ENCODE peak calls at places on chromosomes 4 and X, in eight cellular contexts. I, U, L, N, C, Q, X and S are unnamed samples.

GRCh38 chr4:91914176-91914804 is 389.5 kb upstream of the GRID2 start:
- DNase-seq in I (no peak), U (no peak), L (no peak), N (no peak), C (no peak), Q (no peak), X (no peak), S (no peak)

GRCh38 chrX:126063984-126064383 is 102.1 kb downstream of the DCAF12L2 start:
- DNase-seq in I (no peak), U (no peak), L (no peak), N (no peak), C (no peak), Q (no peak), X (no peak), S (no peak)

GRCh38 chr4:31461425-31461824 is 741.3 kb downstream of the PCDH7 start:
- DNase-seq in I (peak), U (peak), L (no peak), N (no peak), C (no peak), Q (no peak), X (no peak), S (no peak)

GRCh38 chr4:40455340-40455902 is 120.3 kb downstream of the CHRNA9 start:
- DNase-seq in I (peak), U (no peak), L (no peak), N (no peak), C (no peak), Q (no peak), X (no peak), S (no peak)

GRCh38 chr4:23324291-23324690 is 565.6 kb downstream of the PPARGC1A start:
- DNase-seq in I (no peak), U (peak), L (no peak), N (no peak), C (no peak), Q (no peak), X (no peak), S (no peak)

GRCh38 chr4:18366762-18367358 is 345.3 kb upstream of the LCORL start:
- DNase-seq in I (peak), U (peak), L (no peak), N (no peak), C (peak), Q (no peak), X (no peak), S (no peak)

GRCh38 chrX:114077773-114078172 is 506.1 kb upstream of the HTR2C start:
- DNase-seq in I (no peak), U (no peak), L (no peak), N (no peak), C (no peak), Q (no peak), X (no peak), S (no peak)

GRCh38 chrX:131675596-131676194 is 131.8 kb downstream of the OR13H1 start:
- DNase-seq in I (peak), U (peak), L (no peak), N (no peak), C (peak), Q (no peak), X (no peak), S (no peak)

GRCh38 chr4:115234405-115235093 is 121.1 kb upstream of the NDST4 start:
- DNase-seq in I (peak), U (no peak), L (no peak), N (no peak), C (peak), Q (no peak), X (no peak), S (no peak)

GRCh38 chr4:53804719-53805118 is 213.4 kb upstream of the LNX1 start:
- DNase-seq in I (peak), U (no peak), L (no peak), N (no peak), C (peak), Q (no peak), X (no peak), S (no peak)

GRCh38 chrX:2710496-2710895 is 19.4 kb downstream of the CD99 start:
- DNase-seq in I (peak), U (peak), L (no peak), N (no peak), C (no peak), Q (no peak), X (no peak), S (no peak)

GRCh38 chr4:180832086-180832485 is 1411.1 kb upstream of the TENM3 start:
- DNase-seq in I (peak), U (no peak), L (no peak), N (no peak), C (peak), Q (no peak), X (no peak), S (no peak)

GRCh38 chrX:545488-545887 is 85.1 kb upstream of the SHOX start:
- DNase-seq in I (no peak), U (no peak), L (no peak), N (peak), C (no peak), Q (no peak), X (no peak), S (no peak)

GRCh38 chr4:78660559-78660958 is 109.0 kb downstream of the ANXA3 start:
- DNase-seq in I (peak), U (no peak), L (no peak), N (no peak), C (no peak), Q (no peak), X (no peak), S (no peak)

GRCh38 chr4:20395160-20395773 is 143.6 kb downstream of the SLIT2 start:
- DNase-seq in I (peak), U (peak), L (no peak), N (no peak), C (peak), Q (no peak), X (no peak), S (no peak)

GRCh38 chr4:9594948-9595347 is 150.7 kb downstream of the DEFB131A start:
- DNase-seq in I (no peak), U (no peak), L (no peak), N (no peak), C (no peak), Q (no peak), X (no peak), S (no peak)

GRCh38 chrX:53716328-53717088 is 30.0 kb upstream of the HUWE1 start:
- DNase-seq in I (no peak), U (peak), L (no peak), N (no peak), C (peak), Q (no peak), X (no peak), S (no peak)

GRCh38 chr4:86443495-86443894 is 83.6 kb upstream of the MAPK10 start:
- DNase-seq in I (no peak), U (no peak), L (no peak), N (no peak), C (no peak), Q (no peak), X (no peak), S (no peak)
- H3K27ac ChIP-seq in I (no peak), U (no peak), L (no peak), N (no peak), C (no peak), Q (no peak), X (peak), S (no peak)

DNA sequence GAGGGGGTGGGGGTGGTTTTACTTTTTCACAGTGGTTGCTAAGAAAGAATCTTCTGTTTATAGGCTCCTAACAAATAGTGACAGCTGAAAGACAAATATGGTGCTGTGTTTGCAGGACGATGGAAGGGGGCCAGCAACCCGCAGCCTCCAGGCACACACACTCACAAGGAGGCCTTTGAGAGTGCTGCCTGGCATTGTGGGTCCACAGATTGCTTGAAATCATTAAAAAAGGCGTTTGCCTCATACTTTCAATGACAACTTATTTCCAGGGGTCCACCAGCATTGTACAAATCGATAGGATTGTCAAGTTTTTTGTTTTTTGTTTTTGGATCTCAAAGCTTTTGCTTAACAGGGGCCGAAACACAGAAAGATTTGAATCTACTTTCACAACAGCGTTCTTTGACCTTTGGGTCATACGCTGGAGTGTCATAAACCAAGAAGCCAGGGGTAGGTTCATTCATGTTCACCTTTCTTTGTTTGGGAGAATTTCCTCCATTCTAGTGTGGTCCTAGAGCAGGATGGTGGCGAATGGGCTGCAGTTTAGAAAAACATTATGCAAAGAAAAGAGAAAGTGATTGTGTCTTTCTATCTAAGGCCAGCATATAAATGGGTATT is 32.6 kb upstream of the PDLIM3 start:
- DNase-seq in I (peak), U (peak), L (peak), N (peak), C (no peak), Q (peak), X (peak), S (peak)
- H3K27ac ChIP-seq in I (peak), U (peak), L (peak), N (peak), C (no peak), Q (peak), X (peak), S (peak)

GRCh38 chr4:152024881-152025280 is 264.1 kb upstream of the GATB start:
- DNase-seq in I (no peak), U (no peak), L (no peak), N (no peak), C (no peak), Q (no peak), X (no peak), S (no peak)

GRCh38 chr4:152032722-152033131 is 271.9 kb upstream of the GATB start:
- DNase-seq in I (peak), U (peak), L (no peak), N (no peak), C (no peak), Q (peak), X (no peak), S (no peak)

GRCh38 chr4:152029631-152030030 is 268.8 kb upstream of the GATB start:
- DNase-seq in I (no peak), U (no peak), L (no peak), N (no peak), C (no peak), Q (no peak), X (no peak), S (no peak)

GRCh38 chr4:152023674-152024073 is 262.9 kb upstream of the GATB start:
- DNase-seq in I (no peak), U (no peak), L (no peak), N (no peak), C (no peak), Q (no peak), X (no peak), S (no peak)

DNA sequence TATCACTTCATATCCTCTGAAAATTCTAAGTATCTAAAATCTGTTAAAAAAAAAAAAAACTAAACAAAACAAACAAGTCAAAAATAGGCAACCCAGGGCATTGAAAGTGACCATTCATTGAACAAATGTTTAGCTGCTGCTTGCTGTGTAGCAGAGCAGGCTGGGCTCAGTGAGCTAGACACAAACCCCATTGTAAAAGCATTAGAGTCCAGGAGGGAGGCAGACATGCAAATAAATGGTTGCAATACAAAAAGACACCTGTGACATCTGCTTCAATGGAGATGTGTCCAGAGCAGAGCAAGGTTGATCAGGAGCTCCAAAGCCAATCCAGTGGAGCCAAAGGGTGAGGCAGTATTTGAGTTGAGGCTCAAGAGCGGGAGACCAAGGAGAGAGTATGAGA is 267.3 kb upstream of the GATB start:
- DNase-seq in I (no peak), U (no peak), L (no peak), N (no peak), C (no peak), Q (no peak), X (no peak), S (no peak)
- H3K27ac ChIP-seq in I (no peak), U (no peak), L (no peak), N (no peak), C (no peak), Q (no peak), X (no peak), S (no peak)

GRCh38 chr4:75180217-75180616 is 247.3 kb downstream of the PARM1 start:
- DNase-seq in I (no peak), U (no peak), L (no peak), N (no peak), C (no peak), Q (no peak), X (no peak), S (no peak)
- H3K27ac ChIP-seq in I (no peak), U (no peak), L (no peak), N (peak), C (no peak), Q (no peak), X (no peak), S (no peak)

GRCh38 chr4:1288786-1289185 is 905 bp upstream of the MAEA start:
- DNase-seq in I (peak), U (no peak), L (no peak), N (no peak), C (no peak), Q (no peak), X (no peak), S (no peak)
- H3K27ac ChIP-seq in I (peak), U (peak), L (peak), N (peak), C (peak), Q (peak), X (peak), S (no peak)

DNA sequence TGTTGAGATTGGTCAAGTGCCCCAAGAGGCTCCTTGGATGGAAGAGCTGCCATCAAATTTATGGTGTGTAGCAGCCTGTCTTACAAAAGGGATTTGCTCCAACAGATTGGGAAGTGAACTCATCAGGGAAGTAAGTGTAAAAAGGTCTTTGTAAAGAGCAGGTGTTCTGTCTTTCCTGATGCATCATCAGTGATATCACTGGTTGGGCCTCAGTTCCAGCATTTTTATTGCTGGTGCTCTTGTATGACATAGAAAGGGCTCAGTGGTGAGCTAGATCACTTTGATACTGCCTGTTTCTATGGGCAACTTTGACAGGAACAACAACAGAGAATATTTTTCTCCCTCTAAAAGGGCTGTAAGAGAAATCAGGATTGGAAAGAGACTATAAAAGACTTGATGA is 8.7 kb upstream of the GABRE start:
- DNase-seq in I (peak), U (peak), L (no peak), N (no peak), C (no peak), Q (no peak), X (no peak), S (no peak)
- H3K27ac ChIP-seq in I (peak), U (no peak), L (no peak), N (no peak), C (no peak), Q (no peak), X (no peak), S (no peak)

GRCh38 chr4:57114973-57115372 is 4.8 kb upstream of the IGFBP7 start:
- DNase-seq in I (peak), U (peak), L (no peak), N (no peak), C (no peak), Q (no peak), X (no peak), S (no peak)

GRCh38 chr4:57113870-57114269 is 3.7 kb upstream of the IGFBP7 start:
- DNase-seq in I (no peak), U (no peak), L (no peak), N (no peak), C (no peak), Q (no peak), X (no peak), S (no peak)

GRCh38 chr4:57110635-57111546 is 706 bp upstream of the IGFBP7 start:
- DNase-seq in I (peak), U (peak), L (peak), N (peak), C (no peak), Q (no peak), X (no peak), S (peak)

GRCh38 chr4:57109530-57109846 is 697 bp downstream of the IGFBP7 start:
- DNase-seq in I (peak), U (no peak), L (no peak), N (no peak), C (no peak), Q (no peak), X (no peak), S (no peak)

DNA sequence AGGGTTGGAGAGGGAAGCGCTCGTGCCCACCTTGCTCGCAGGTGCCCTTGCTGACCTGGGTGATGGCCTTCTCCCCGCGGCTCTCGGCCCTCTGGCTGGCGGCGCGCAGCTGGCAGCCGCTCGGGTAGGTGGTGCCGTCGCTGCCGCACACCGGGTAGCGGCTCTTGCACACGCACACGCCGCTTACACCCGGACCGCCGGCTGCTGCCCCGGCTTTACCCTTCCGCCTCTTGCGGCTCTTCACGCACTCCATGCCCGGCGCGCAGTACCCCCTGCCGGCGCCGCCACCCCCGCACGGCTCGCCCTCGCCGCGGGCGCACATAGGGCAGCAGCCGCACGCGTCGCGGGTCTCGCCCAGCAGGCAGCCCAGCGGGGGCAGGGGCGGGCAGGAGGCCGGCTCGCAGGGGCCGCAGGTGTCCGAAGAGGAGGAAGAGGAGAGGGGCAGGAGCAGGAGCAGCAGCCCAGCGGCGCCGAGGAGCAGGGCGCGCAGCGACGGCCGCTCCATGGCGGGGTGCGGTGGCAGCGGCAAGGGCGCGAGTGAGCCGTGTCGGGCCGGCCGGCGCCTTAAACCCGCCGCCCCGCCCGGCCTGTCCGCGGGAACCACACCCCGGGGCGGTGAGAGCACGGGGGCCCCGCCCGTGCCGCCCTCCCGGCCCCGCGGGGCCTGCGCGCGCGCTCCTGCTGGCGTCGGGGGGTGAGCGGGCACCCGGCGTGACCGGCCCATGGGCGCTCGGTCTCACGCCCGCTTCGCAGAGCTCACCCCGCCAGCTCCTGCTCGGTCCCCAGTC is at the start of gene IGFBP7:
- DNase-seq in I (peak), U (peak), L (peak), N (peak), C (no peak), Q (no peak), X (no peak), S (no peak)
- H3K27ac ChIP-seq in I (peak), U (peak), L (peak), N (peak), C (no peak), Q (peak), X (peak), S (peak)

DNA sequence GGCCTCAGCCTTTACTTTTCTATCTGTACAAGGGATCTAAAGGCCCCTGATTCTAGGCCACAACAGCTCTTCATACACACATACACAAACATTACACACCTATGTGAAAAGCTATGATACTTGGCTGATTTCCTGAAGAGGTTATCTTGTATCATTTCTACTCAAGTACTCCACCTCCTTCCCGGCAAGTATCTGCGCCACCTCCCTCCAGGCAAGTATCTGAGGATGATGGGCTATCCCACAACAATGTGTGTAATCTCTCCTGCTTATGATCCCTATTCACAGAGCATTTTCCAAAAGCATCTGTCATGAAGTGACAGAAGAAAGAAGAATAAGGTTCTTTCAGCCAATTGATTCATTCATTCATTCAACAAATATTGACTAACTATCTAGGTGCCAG is 36.8 kb downstream of the AFAP1 start:
- DNase-seq in I (no peak), U (peak), L (no peak), N (no peak), C (no peak), Q (no peak), X (no peak), S (no peak)
- H3K27ac ChIP-seq in I (peak), U (no peak), L (no peak), N (peak), C (no peak), Q (peak), X (peak), S (no peak)

DNA sequence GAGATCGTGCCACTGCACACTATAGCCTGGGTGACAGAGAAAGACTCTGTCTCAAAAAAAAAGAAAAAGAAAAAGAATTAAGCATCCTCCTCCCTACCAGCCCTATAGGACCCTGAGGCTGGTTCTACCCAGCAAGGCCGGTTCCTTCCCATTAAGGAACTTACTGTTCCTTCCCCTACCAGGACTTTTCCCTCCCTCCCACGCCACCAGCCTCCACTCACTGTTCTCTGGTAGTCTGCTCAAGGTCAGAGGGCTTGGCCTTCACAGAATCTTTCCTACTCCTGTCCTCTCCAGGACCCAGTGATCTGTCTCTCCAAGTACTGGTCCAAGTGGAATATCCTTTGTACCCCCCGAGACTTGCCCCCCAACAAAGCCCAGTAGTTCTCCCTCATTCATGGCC is 1.4 kb downstream of the GRIPAP1 start:
- DNase-seq in I (no peak), U (no peak), L (no peak), N (no peak), C (no peak), Q (no peak), X (no peak), S (no peak)
- H3K27ac ChIP-seq in I (no peak), U (no peak), L (no peak), N (no peak), C (no peak), Q (no peak), X (no peak), S (no peak)